ENCODE peak calls at places on chromosomes 12 and 14, in four cellular contexts. One of them, this sample, is unnamed.

GRCh38 chr14:55850803-55851202 is 267.4 kb upstream of the PELI2 start:
- DNase-seq in neural progenitor cell: no peak
- DNase-seq in BE2C: no peak
- DNase-seq in choroid plexus epithelial cell: peak
- DNase-seq in this sample: no peak

GRCh38 chr12:51871126-51871525 is 16.8 kb upstream of the ANKRD33 start:
- DNase-seq in BE2C: no peak
- DNase-seq in neural progenitor cell: no peak
- DNase-seq in choroid plexus epithelial cell: no peak
- DNase-seq in this sample: no peak

GRCh38 chr14:31244626-31245025 is 37.0 kb upstream of the HECTD1 start:
- DNase-seq in neural progenitor cell: no peak
- DNase-seq in BE2C: no peak
- DNase-seq in choroid plexus epithelial cell: no peak
- DNase-seq in this sample: no peak

GRCh38 chr12:122318607-122319311 is 52.5 kb upstream of the VPS33A start:
- DNase-seq in neural progenitor cell: no peak
- DNase-seq in BE2C: no peak
- DNase-seq in choroid plexus epithelial cell: peak
- DNase-seq in this sample: no peak

GRCh38 chr14:102013669-102014200 is 49.4 kb downstream of the DYNC1H1 start:
- DNase-seq in BE2C: no peak
- DNase-seq in neural progenitor cell: no peak
- DNase-seq in choroid plexus epithelial cell: no peak
- DNase-seq in this sample: no peak

GRCh38 chr14:89807905-89808304 is 146.6 kb downstream of the EFCAB11 start:
- DNase-seq in choroid plexus epithelial cell: no peak
- DNase-seq in neural progenitor cell: no peak
- DNase-seq in BE2C: no peak
- DNase-seq in this sample: no peak

GRCh38 chr12:106739815-106740552 is 34.5 kb upstream of the RIC8B start:
- DNase-seq in neural progenitor cell: no peak
- DNase-seq in BE2C: no peak
- DNase-seq in choroid plexus epithelial cell: peak
- DNase-seq in this sample: no peak

GRCh38 chr12:30994274-30994673 is 67.7 kb downstream of the TSPAN11 start:
- DNase-seq in choroid plexus epithelial cell: no peak
- DNase-seq in BE2C: no peak
- DNase-seq in neural progenitor cell: no peak
- DNase-seq in this sample: no peak

GRCh38 chr12:116381744-116382455 is 104.4 kb upstream of the MED13L start:
- DNase-seq in neural progenitor cell: peak
- DNase-seq in BE2C: no peak
- DNase-seq in choroid plexus epithelial cell: peak
- DNase-seq in this sample: peak

GRCh38 chr12:47307680-47308399 is 228.1 kb upstream of the AMIGO2 start:
- DNase-seq in neural progenitor cell: peak
- DNase-seq in BE2C: peak
- DNase-seq in choroid plexus epithelial cell: peak
- DNase-seq in this sample: peak

GRCh38 chr12:49777800-49778748 is 36.7 kb downstream of the TMBIM6 start:
- DNase-seq in choroid plexus epithelial cell: peak
- DNase-seq in neural progenitor cell: peak
- DNase-seq in BE2C: peak
- DNase-seq in this sample: peak

GRCh38 chr12:113049976-113050742 is 6.4 kb upstream of the DTX1 start:
- DNase-seq in neural progenitor cell: peak
- DNase-seq in BE2C: peak
- DNase-seq in choroid plexus epithelial cell: no peak
- DNase-seq in this sample: peak

GRCh38 chr12:79531547-79531946 is 159.2 kb downstream of the PAWR start:
- DNase-seq in BE2C: no peak
- DNase-seq in choroid plexus epithelial cell: peak
- DNase-seq in neural progenitor cell: no peak
- DNase-seq in this sample: no peak

GRCh38 chr12:13375583-13376413 is 179.3 kb downstream of the EMP1 start:
- DNase-seq in neural progenitor cell: no peak
- DNase-seq in choroid plexus epithelial cell: no peak
- DNase-seq in BE2C: no peak
- DNase-seq in this sample: no peak

GRCh38 chr12:47828008-47828966 is 8.6 kb upstream of the HDAC7 start:
- DNase-seq in BE2C: peak
- DNase-seq in choroid plexus epithelial cell: no peak
- DNase-seq in neural progenitor cell: no peak
- DNase-seq in this sample: no peak

GRCh38 chr14:31682768-31683167 is 121.6 kb downstream of the NUBPL start:
- DNase-seq in choroid plexus epithelial cell: no peak
- DNase-seq in BE2C: no peak
- DNase-seq in neural progenitor cell: no peak
- DNase-seq in this sample: no peak

GRCh38 chr12:66662729-66663128 is 16.1 kb downstream of the GRIP1 start:
- DNase-seq in neural progenitor cell: no peak
- DNase-seq in BE2C: no peak
- DNase-seq in choroid plexus epithelial cell: peak
- DNase-seq in this sample: no peak

GRCh38 chr14:73223049-73223448 is 14.3 kb upstream of the PAPLN start:
- DNase-seq in choroid plexus epithelial cell: peak
- DNase-seq in neural progenitor cell: no peak
- DNase-seq in BE2C: no peak
- DNase-seq in this sample: no peak
- TF ChIP-seq CTCF in choroid plexus epithelial cell: no peak
- TF ChIP-seq CTCF in neural progenitor cell: no peak
- TF ChIP-seq CTCF in BE2C: no peak
- TF ChIP-seq CTCF in this sample: no peak

GRCh38 chr14:75283162-75283883 is 4.7 kb downstream of the FOS start:
- DNase-seq in BE2C: no peak
- DNase-seq in choroid plexus epithelial cell: peak
- DNase-seq in neural progenitor cell: no peak
- DNase-seq in this sample: no peak
- TF ChIP-seq CTCF in BE2C: peak
- TF ChIP-seq CTCF in choroid plexus epithelial cell: no peak
- TF ChIP-seq CTCF in neural progenitor cell: peak
- TF ChIP-seq CTCF in this sample: no peak

GRCh38 chr12:110704750-110705149 is 15.8 kb upstream of the HVCN1 start:
- DNase-seq in BE2C: no peak
- DNase-seq in choroid plexus epithelial cell: no peak
- DNase-seq in neural progenitor cell: peak
- DNase-seq in this sample: no peak
- TF ChIP-seq CTCF in BE2C: peak
- TF ChIP-seq CTCF in choroid plexus epithelial cell: peak
- TF ChIP-seq CTCF in neural progenitor cell: peak
- TF ChIP-seq CTCF in this sample: no peak

GRCh38 chr14:61730756-61731373 is 31.4 kb upstream of the SNAPC1 start:
- DNase-seq in choroid plexus epithelial cell: no peak
- DNase-seq in BE2C: no peak
- DNase-seq in neural progenitor cell: no peak
- DNase-seq in this sample: no peak
- TF ChIP-seq CTCF in choroid plexus epithelial cell: peak
- TF ChIP-seq CTCF in BE2C: peak
- TF ChIP-seq CTCF in neural progenitor cell: peak
- TF ChIP-seq CTCF in this sample: peak

DNA sequence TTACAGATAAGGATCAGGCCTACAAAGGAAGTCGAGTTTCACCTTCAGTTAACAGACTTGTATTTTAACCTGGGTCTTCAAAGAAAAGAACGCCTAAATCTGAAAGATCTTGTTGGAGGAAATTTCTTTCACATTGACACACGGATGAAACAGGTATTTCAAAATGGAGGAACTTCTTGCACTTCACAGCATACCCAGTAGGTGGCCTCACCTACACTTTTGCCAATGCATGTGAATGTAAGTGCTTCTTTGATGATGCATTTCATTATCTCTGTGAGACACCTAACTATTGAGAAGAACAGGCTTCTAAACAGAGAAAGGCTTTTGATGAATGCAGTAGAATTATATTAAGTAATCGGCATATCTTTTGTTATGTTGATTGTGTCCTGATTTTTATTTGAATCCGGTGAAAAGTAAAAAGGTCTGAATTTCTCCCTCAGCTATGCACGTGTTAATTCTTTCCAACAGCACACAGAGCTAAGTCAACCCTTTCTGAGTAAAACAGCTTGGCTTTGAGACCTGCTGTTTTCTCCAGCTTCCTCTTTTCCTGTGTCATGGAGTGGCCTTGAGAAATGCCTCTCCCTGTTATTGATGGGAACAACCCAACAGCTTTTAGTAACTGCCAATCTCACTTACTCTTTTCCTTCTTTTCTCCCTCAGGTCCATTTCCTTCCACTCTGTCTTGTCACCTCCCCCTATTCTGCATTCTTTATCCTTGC is 399.0 kb downstream of the NAV3 start:
- DNase-seq in neural progenitor cell: peak
- DNase-seq in BE2C: peak
- DNase-seq in choroid plexus epithelial cell: peak
- DNase-seq in this sample: peak
- TF ChIP-seq CTCF in neural progenitor cell: peak
- TF ChIP-seq CTCF in BE2C: peak
- TF ChIP-seq CTCF in choroid plexus epithelial cell: peak
- TF ChIP-seq CTCF in this sample: peak

GRCh38 chr12:42565633-42566032 is 23.9 kb downstream of the PRICKLE1 start:
- DNase-seq in BE2C: no peak
- DNase-seq in choroid plexus epithelial cell: no peak
- DNase-seq in neural progenitor cell: peak
- DNase-seq in this sample: no peak

GRCh38 chr12:42565001-42565400 is 24.5 kb downstream of the PRICKLE1 start:
- DNase-seq in BE2C: no peak
- DNase-seq in choroid plexus epithelial cell: no peak
- DNase-seq in neural progenitor cell: no peak
- DNase-seq in this sample: no peak

GRCh38 chr12:42560977-42561376 is 28.6 kb downstream of the PRICKLE1 start:
- DNase-seq in BE2C: no peak
- DNase-seq in neural progenitor cell: no peak
- DNase-seq in choroid plexus epithelial cell: no peak
- DNase-seq in this sample: no peak

GRCh38 chr12:42568952-42569916 is 20.3 kb downstream of the PRICKLE1 start:
- DNase-seq in choroid plexus epithelial cell: peak
- DNase-seq in neural progenitor cell: peak
- DNase-seq in BE2C: no peak
- DNase-seq in this sample: no peak

GRCh38 chr12:42564540-42564939 is 25.0 kb downstream of the PRICKLE1 start:
- DNase-seq in choroid plexus epithelial cell: peak
- DNase-seq in BE2C: no peak
- DNase-seq in neural progenitor cell: no peak
- DNase-seq in this sample: no peak
- TF ChIP-seq CTCF in choroid plexus epithelial cell: no peak
- TF ChIP-seq CTCF in BE2C: no peak
- TF ChIP-seq CTCF in neural progenitor cell: no peak
- TF ChIP-seq CTCF in this sample: no peak

GRCh38 chr12:81615031-81615430 is 144.1 kb downstream of the PPFIA2 start:
- DNase-seq in BE2C: no peak
- DNase-seq in choroid plexus epithelial cell: no peak
- DNase-seq in neural progenitor cell: no peak
- DNase-seq in this sample: no peak

GRCh38 chr12:81610955-81611889 is 147.9 kb downstream of the PPFIA2 start:
- DNase-seq in neural progenitor cell: peak
- DNase-seq in choroid plexus epithelial cell: peak
- DNase-seq in BE2C: peak
- DNase-seq in this sample: no peak
- TF ChIP-seq CTCF in neural progenitor cell: peak
- TF ChIP-seq CTCF in choroid plexus epithelial cell: peak
- TF ChIP-seq CTCF in BE2C: peak
- TF ChIP-seq CTCF in this sample: peak

This sample was measured in nephron progenitor cell.